ENCODE peak calls at places on chromosomes 16 and 17, in five cellular contexts. One of them, this sample, is unnamed.

GRCh38 chr17:31475378-31476162 is 84.1 kb downstream of the RAB11FIP4 start:
- DNase-seq in stimulated activated CD8-positive, alpha-beta memory T cell treated with anti-CD3 and anti-CD28 coated beads, Interleukin-4, amount 100 ng/mL, for 1 hour: no peak
- DNase-seq in EH: peak; percentile 22
- DNase-seq in endothelial cell of umbilical vein: no peak
- DNase-seq in posterior cingulate gyrus: no peak
- DNase-seq in this sample: no peak

GRCh38 chr16:85258616-85259015 is 146.3 kb upstream of the CIBAR2 start:
- DNase-seq in endothelial cell of umbilical vein: no peak
- DNase-seq in posterior cingulate gyrus: no peak
- DNase-seq in EH: no peak
- DNase-seq in stimulated activated CD8-positive, alpha-beta memory T cell treated with anti-CD3 and anti-CD28 coated beads, Interleukin-4, amount 100 ng/mL, for 1 hour: no peak
- DNase-seq in this sample: no peak

GRCh38 chr16:19886061-19886792 is 1.6 kb upstream of the GPRC5B start:
- DNase-seq in posterior cingulate gyrus: peak; percentile 90
- DNase-seq in endothelial cell of umbilical vein: peak; percentile 84
- DNase-seq in stimulated activated CD8-positive, alpha-beta memory T cell treated with anti-CD3 and anti-CD28 coated beads, Interleukin-4, amount 100 ng/mL, for 1 hour: peak; percentile 55
- DNase-seq in EH: peak; percentile 73
- DNase-seq in this sample: peak; percentile 56

GRCh38 chr16:10122546-10122945 is 59.7 kb downstream of the GRIN2A start:
- DNase-seq in endothelial cell of umbilical vein: no peak
- DNase-seq in EH: no peak
- DNase-seq in stimulated activated CD8-positive, alpha-beta memory T cell treated with anti-CD3 and anti-CD28 coated beads, Interleukin-4, amount 100 ng/mL, for 1 hour: no peak
- DNase-seq in posterior cingulate gyrus: no peak
- DNase-seq in this sample: no peak

GRCh38 chr17:4514206-4514605 is 15.5 kb downstream of the SPNS2 start:
- DNase-seq in EH: no peak
- DNase-seq in stimulated activated CD8-positive, alpha-beta memory T cell treated with anti-CD3 and anti-CD28 coated beads, Interleukin-4, amount 100 ng/mL, for 1 hour: no peak
- DNase-seq in posterior cingulate gyrus: no peak
- DNase-seq in endothelial cell of umbilical vein: no peak
- DNase-seq in this sample: no peak

GRCh38 chr17:41627316-41628072 is 3.1 kb upstream of the KRT17 start:
- DNase-seq in stimulated activated CD8-positive, alpha-beta memory T cell treated with anti-CD3 and anti-CD28 coated beads, Interleukin-4, amount 100 ng/mL, for 1 hour: no peak
- DNase-seq in EH: no peak
- DNase-seq in endothelial cell of umbilical vein: no peak
- DNase-seq in posterior cingulate gyrus: no peak
- DNase-seq in this sample: no peak

GRCh38 chr16:67935096-67935401 is 1.6 kb downstream of the PSMB10 start:
- DNase-seq in posterior cingulate gyrus: no peak
- DNase-seq in endothelial cell of umbilical vein: no peak
- DNase-seq in EH: peak; percentile 26
- DNase-seq in stimulated activated CD8-positive, alpha-beta memory T cell treated with anti-CD3 and anti-CD28 coated beads, Interleukin-4, amount 100 ng/mL, for 1 hour: no peak
- DNase-seq in this sample: no peak

GRCh38 chr16:87706278-87707000 is 59.3 kb downstream of the KLHDC4 start:
- DNase-seq in stimulated activated CD8-positive, alpha-beta memory T cell treated with anti-CD3 and anti-CD28 coated beads, Interleukin-4, amount 100 ng/mL, for 1 hour: no peak
- DNase-seq in posterior cingulate gyrus: no peak
- DNase-seq in endothelial cell of umbilical vein: no peak
- DNase-seq in EH: no peak
- DNase-seq in this sample: no peak

GRCh38 chr17:37118738-37119137 is 170.0 kb downstream of the AATF start:
- DNase-seq in posterior cingulate gyrus: no peak
- DNase-seq in endothelial cell of umbilical vein: peak; percentile 52
- DNase-seq in EH: no peak
- DNase-seq in stimulated activated CD8-positive, alpha-beta memory T cell treated with anti-CD3 and anti-CD28 coated beads, Interleukin-4, amount 100 ng/mL, for 1 hour: no peak
- DNase-seq in this sample: no peak

GRCh38 chr16:81275064-81275532 is 36.6 kb downstream of the BCO1 start:
- DNase-seq in posterior cingulate gyrus: no peak
- DNase-seq in EH: no peak
- DNase-seq in stimulated activated CD8-positive, alpha-beta memory T cell treated with anti-CD3 and anti-CD28 coated beads, Interleukin-4, amount 100 ng/mL, for 1 hour: no peak
- DNase-seq in endothelial cell of umbilical vein: no peak
- DNase-seq in this sample: no peak

GRCh38 chr16:3458852-3459361 is 15.4 kb downstream of the NAA60 start:
- DNase-seq in EH: peak; percentile 36
- DNase-seq in posterior cingulate gyrus: no peak
- DNase-seq in endothelial cell of umbilical vein: peak; percentile 41
- DNase-seq in stimulated activated CD8-positive, alpha-beta memory T cell treated with anti-CD3 and anti-CD28 coated beads, Interleukin-4, amount 100 ng/mL, for 1 hour: no peak
- DNase-seq in this sample: no peak